ENCODE peak calls at places on chromosome 11, in seven cellular contexts. One of them, this sample, is unnamed.

GRCh38 chr11:119584193-119585037 is 144.6 kb downstream of the NECTIN1 start:
- DNase-seq in mammary epithelial cell: peak
- DNase-seq in HEK293T: peak
- DNase-seq in NCI-H748 treated with DMSO at 0.1 percent for 48 hours: peak
- DNase-seq in EH: peak
- DNase-seq in neuronal stem cell: peak
- DNase-seq in substantia nigra: peak
- DNase-seq in this sample: no peak

GRCh38 chr11:6895010-6895409 is 2.7 kb upstream of the OR2D2 start:
- DNase-seq in mammary epithelial cell: no peak
- DNase-seq in HEK293T: no peak
- DNase-seq in NCI-H748 treated with DMSO at 0.1 percent for 48 hours: no peak
- DNase-seq in EH: no peak
- DNase-seq in neuronal stem cell: no peak
- DNase-seq in substantia nigra: no peak
- DNase-seq in this sample: no peak

GRCh38 chr11:47390084-47390760 is 11.9 kb upstream of the SPI1 start:
- DNase-seq in mammary epithelial cell: no peak
- DNase-seq in HEK293T: no peak
- DNase-seq in NCI-H748 treated with DMSO at 0.1 percent for 48 hours: no peak
- DNase-seq in EH: no peak
- DNase-seq in neuronal stem cell: no peak
- DNase-seq in substantia nigra: no peak
- DNase-seq in this sample: no peak

GRCh38 chr11:103529217-103529684 is 420.0 kb downstream of the DYNC2H1 start:
- DNase-seq in mammary epithelial cell: peak
- DNase-seq in HEK293T: no peak
- DNase-seq in NCI-H748 treated with DMSO at 0.1 percent for 48 hours: no peak
- DNase-seq in EH: peak
- DNase-seq in neuronal stem cell: no peak
- DNase-seq in substantia nigra: no peak
- DNase-seq in this sample: peak

GRCh38 chr11:132962026-132962425 is 570.3 kb downstream of the OPCML start:
- DNase-seq in mammary epithelial cell: peak
- DNase-seq in HEK293T: no peak
- DNase-seq in NCI-H748 treated with DMSO at 0.1 percent for 48 hours: peak
- DNase-seq in EH: peak
- DNase-seq in neuronal stem cell: no peak
- DNase-seq in substantia nigra: peak
- DNase-seq in this sample: no peak

GRCh38 chr11:117328414-117329010 is 858 bp downstream of the CEP164 start:
- DNase-seq in mammary epithelial cell: no peak
- DNase-seq in HEK293T: peak
- DNase-seq in NCI-H748 treated with DMSO at 0.1 percent for 48 hours: peak
- DNase-seq in EH: peak
- DNase-seq in neuronal stem cell: no peak
- DNase-seq in substantia nigra: no peak
- DNase-seq in this sample: no peak

GRCh38 chr11:6197466-6198200 is 1.4 kb upstream of the OR52W1 start:
- DNase-seq in mammary epithelial cell: peak
- DNase-seq in HEK293T: no peak
- DNase-seq in NCI-H748 treated with DMSO at 0.1 percent for 48 hours: no peak
- DNase-seq in EH: peak
- DNase-seq in neuronal stem cell: no peak
- DNase-seq in substantia nigra: no peak
- DNase-seq in this sample: no peak

GRCh38 chr11:65499713-65500261 is 942 bp downstream of the MALAT1 start:
- DNase-seq in mammary epithelial cell: no peak
- DNase-seq in HEK293T: no peak
- DNase-seq in NCI-H748 treated with DMSO at 0.1 percent for 48 hours: peak
- DNase-seq in EH: no peak
- DNase-seq in neuronal stem cell: no peak
- DNase-seq in substantia nigra: no peak
- DNase-seq in this sample: no peak

GRCh38 chr11:108516125-108516524 is 17.9 kb upstream of the POGLUT3 start:
- DNase-seq in mammary epithelial cell: no peak
- DNase-seq in HEK293T: no peak
- DNase-seq in NCI-H748 treated with DMSO at 0.1 percent for 48 hours: no peak
- DNase-seq in EH: no peak
- DNase-seq in neuronal stem cell: no peak
- DNase-seq in substantia nigra: no peak
- DNase-seq in this sample: no peak

GRCh38 chr11:2930705-2931415 is 1.6 kb upstream of the PHLDA2 start:
- DNase-seq in mammary epithelial cell: peak
- DNase-seq in HEK293T: peak
- DNase-seq in NCI-H748 treated with DMSO at 0.1 percent for 48 hours: peak
- DNase-seq in EH: peak
- DNase-seq in neuronal stem cell: peak
- DNase-seq in substantia nigra: no peak
- DNase-seq in this sample: no peak

GRCh38 chr11:57482782-57483569 is 22.6 kb downstream of the RTN4RL2 start:
- DNase-seq in mammary epithelial cell: no peak
- DNase-seq in HEK293T: no peak
- DNase-seq in NCI-H748 treated with DMSO at 0.1 percent for 48 hours: peak
- DNase-seq in EH: no peak
- DNase-seq in neuronal stem cell: peak
- DNase-seq in substantia nigra: peak
- DNase-seq in this sample: no peak

GRCh38 chr11:47083913-47084312 is 92.8 kb downstream of the ARFGAP2 start:
- DNase-seq in mammary epithelial cell: peak
- DNase-seq in HEK293T: no peak
- DNase-seq in NCI-H748 treated with DMSO at 0.1 percent for 48 hours: no peak
- DNase-seq in EH: peak
- DNase-seq in neuronal stem cell: no peak
- DNase-seq in substantia nigra: no peak
- DNase-seq in this sample: no peak

This sample was measured in caudate nucleus.